ENCODE peak calls at places on chromosomes 4 and X, in five cellular contexts. One of them, this sample, is unnamed.

GRCh38 chrX:122943918-122944317 is 240.2 kb upstream of the GRIA3 start:
- DNase-seq in stimulated activated CD4-positive, alpha-beta T cell treated with anti-CD3 and anti-CD28 coated beads, Interleukin-4, amount 100 ng/mL, for 48 hours: no peak
- DNase-seq in brain microvascular endothelial cell: peak
- DNase-seq in ACHN: no peak
- DNase-seq in B cell: no peak
- DNase-seq in this sample: peak

GRCh38 chr4:94516067-94516466 is 64.3 kb downstream of the PDLIM5 start:
- DNase-seq in stimulated activated CD4-positive, alpha-beta T cell treated with anti-CD3 and anti-CD28 coated beads, Interleukin-4, amount 100 ng/mL, for 48 hours: no peak
- DNase-seq in brain microvascular endothelial cell: peak
- DNase-seq in ACHN: no peak
- DNase-seq in B cell: no peak
- DNase-seq in this sample: peak

GRCh38 chr4:139825523-139826014 is 159.9 kb downstream of the MGST2 start:
- DNase-seq in stimulated activated CD4-positive, alpha-beta T cell treated with anti-CD3 and anti-CD28 coated beads, Interleukin-4, amount 100 ng/mL, for 48 hours: no peak
- DNase-seq in brain microvascular endothelial cell: no peak
- DNase-seq in ACHN: no peak
- DNase-seq in B cell: no peak
- DNase-seq in this sample: no peak

GRCh38 chr4:140617494-140618060 is 48.8 kb upstream of the UCP1 start:
- DNase-seq in stimulated activated CD4-positive, alpha-beta T cell treated with anti-CD3 and anti-CD28 coated beads, Interleukin-4, amount 100 ng/mL, for 48 hours: no peak
- DNase-seq in brain microvascular endothelial cell: no peak
- DNase-seq in ACHN: no peak
- DNase-seq in B cell: no peak
- DNase-seq in this sample: no peak

GRCh38 chr4:48025005-48025404 is 8.4 kb downstream of the NIPAL1 start:
- DNase-seq in stimulated activated CD4-positive, alpha-beta T cell treated with anti-CD3 and anti-CD28 coated beads, Interleukin-4, amount 100 ng/mL, for 48 hours: no peak
- DNase-seq in brain microvascular endothelial cell: peak
- DNase-seq in ACHN: no peak
- DNase-seq in B cell: no peak
- DNase-seq in this sample: peak

GRCh38 chr4:48462363-48462762 is 20.8 kb upstream of the SLC10A4 start:
- DNase-seq in stimulated activated CD4-positive, alpha-beta T cell treated with anti-CD3 and anti-CD28 coated beads, Interleukin-4, amount 100 ng/mL, for 48 hours: no peak
- DNase-seq in brain microvascular endothelial cell: no peak
- DNase-seq in ACHN: no peak
- DNase-seq in B cell: no peak
- DNase-seq in this sample: no peak

GRCh38 chr4:56696056-56696455 is 15.0 kb upstream of the HOPX start:
- DNase-seq in stimulated activated CD4-positive, alpha-beta T cell treated with anti-CD3 and anti-CD28 coated beads, Interleukin-4, amount 100 ng/mL, for 48 hours: no peak
- DNase-seq in brain microvascular endothelial cell: no peak
- DNase-seq in ACHN: no peak
- DNase-seq in B cell: no peak
- DNase-seq in this sample: peak

GRCh38 chr4:83846193-83846830 is 310.4 kb downstream of the GPAT3 start:
- DNase-seq in stimulated activated CD4-positive, alpha-beta T cell treated with anti-CD3 and anti-CD28 coated beads, Interleukin-4, amount 100 ng/mL, for 48 hours: no peak
- DNase-seq in brain microvascular endothelial cell: no peak
- DNase-seq in ACHN: no peak
- DNase-seq in B cell: no peak
- DNase-seq in this sample: no peak

GRCh38 chr4:36290641-36291040 is 9.2 kb downstream of the DTHD1 start:
- DNase-seq in stimulated activated CD4-positive, alpha-beta T cell treated with anti-CD3 and anti-CD28 coated beads, Interleukin-4, amount 100 ng/mL, for 48 hours: no peak
- DNase-seq in brain microvascular endothelial cell: no peak
- DNase-seq in ACHN: no peak
- DNase-seq in B cell: no peak
- DNase-seq in this sample: no peak

GRCh38 chr4:94408549-94409374 is 43.0 kb upstream of the PDLIM5 start:
- DNase-seq in stimulated activated CD4-positive, alpha-beta T cell treated with anti-CD3 and anti-CD28 coated beads, Interleukin-4, amount 100 ng/mL, for 48 hours: no peak
- DNase-seq in brain microvascular endothelial cell: peak
- DNase-seq in ACHN: no peak
- DNase-seq in B cell: no peak
- DNase-seq in this sample: peak

GRCh38 chr4:89259435-89260028 is 48.1 kb downstream of the GPRIN3 start:
- DNase-seq in stimulated activated CD4-positive, alpha-beta T cell treated with anti-CD3 and anti-CD28 coated beads, Interleukin-4, amount 100 ng/mL, for 48 hours: no peak
- DNase-seq in brain microvascular endothelial cell: no peak
- DNase-seq in ACHN: no peak
- DNase-seq in B cell: no peak
- DNase-seq in this sample: no peak

GRCh38 chr4:3288571-3289094 is 4.2 kb upstream of the RGS12 start:
- DNase-seq in stimulated activated CD4-positive, alpha-beta T cell treated with anti-CD3 and anti-CD28 coated beads, Interleukin-4, amount 100 ng/mL, for 48 hours: no peak
- DNase-seq in brain microvascular endothelial cell: no peak
- DNase-seq in ACHN: no peak
- DNase-seq in B cell: no peak
- DNase-seq in this sample: no peak

GRCh38 chr4:174156239-174156826 is 127.1 kb downstream of the FBXO8 start:
- DNase-seq in stimulated activated CD4-positive, alpha-beta T cell treated with anti-CD3 and anti-CD28 coated beads, Interleukin-4, amount 100 ng/mL, for 48 hours: no peak
- DNase-seq in brain microvascular endothelial cell: peak
- DNase-seq in ACHN: peak
- DNase-seq in B cell: peak
- DNase-seq in this sample: peak

GRCh38 chrX:23694606-23695005 is 27.3 kb downstream of the PRDX4 start:
- DNase-seq in stimulated activated CD4-positive, alpha-beta T cell treated with anti-CD3 and anti-CD28 coated beads, Interleukin-4, amount 100 ng/mL, for 48 hours: peak
- DNase-seq in brain microvascular endothelial cell: peak
- DNase-seq in ACHN: peak
- DNase-seq in B cell: peak
- DNase-seq in this sample: peak

GRCh38 chr4:110165382-110166285 is 32.8 kb downstream of the ELOVL6 start:
- DNase-seq in stimulated activated CD4-positive, alpha-beta T cell treated with anti-CD3 and anti-CD28 coated beads, Interleukin-4, amount 100 ng/mL, for 48 hours: peak
- DNase-seq in brain microvascular endothelial cell: peak
- DNase-seq in ACHN: peak
- DNase-seq in B cell: no peak
- DNase-seq in this sample: peak

GRCh38 chrX:72308566-72309296 is 3.0 kb upstream of the CITED1 start:
- DNase-seq in stimulated activated CD4-positive, alpha-beta T cell treated with anti-CD3 and anti-CD28 coated beads, Interleukin-4, amount 100 ng/mL, for 48 hours: no peak
- DNase-seq in brain microvascular endothelial cell: peak
- DNase-seq in ACHN: peak
- DNase-seq in B cell: peak
- DNase-seq in this sample: peak

GRCh38 chr4:111937368-111937767 is 207.9 kb upstream of the FAM241A start:
- DNase-seq in stimulated activated CD4-positive, alpha-beta T cell treated with anti-CD3 and anti-CD28 coated beads, Interleukin-4, amount 100 ng/mL, for 48 hours: no peak
- DNase-seq in brain microvascular endothelial cell: no peak
- DNase-seq in ACHN: peak
- DNase-seq in B cell: peak
- DNase-seq in this sample: peak

GRCh38 chrX:110847334-110847733 is 51.7 kb upstream of the CHRDL1 start:
- DNase-seq in stimulated activated CD4-positive, alpha-beta T cell treated with anti-CD3 and anti-CD28 coated beads, Interleukin-4, amount 100 ng/mL, for 48 hours: no peak
- DNase-seq in brain microvascular endothelial cell: peak
- DNase-seq in ACHN: peak
- DNase-seq in B cell: peak
- DNase-seq in this sample: peak

GRCh38 chr4:177386416-177386815 is 55.8 kb downstream of the AGA start:
- DNase-seq in stimulated activated CD4-positive, alpha-beta T cell treated with anti-CD3 and anti-CD28 coated beads, Interleukin-4, amount 100 ng/mL, for 48 hours: no peak
- DNase-seq in brain microvascular endothelial cell: no peak
- DNase-seq in ACHN: no peak
- DNase-seq in B cell: no peak
- DNase-seq in this sample: no peak

GRCh38 chr4:168832746-168833575 is 177.1 kb downstream of the CBR4 start:
- DNase-seq in stimulated activated CD4-positive, alpha-beta T cell treated with anti-CD3 and anti-CD28 coated beads, Interleukin-4, amount 100 ng/mL, for 48 hours: no peak
- DNase-seq in brain microvascular endothelial cell: no peak
- DNase-seq in ACHN: peak
- DNase-seq in B cell: peak
- DNase-seq in this sample: peak

GRCh38 chr4:153113061-153113837 is 91.0 kb upstream of the TRIM2 start:
- DNase-seq in stimulated activated CD4-positive, alpha-beta T cell treated with anti-CD3 and anti-CD28 coated beads, Interleukin-4, amount 100 ng/mL, for 48 hours: no peak
- DNase-seq in brain microvascular endothelial cell: peak
- DNase-seq in ACHN: peak
- DNase-seq in B cell: no peak
- DNase-seq in this sample: no peak

GRCh38 chr4:185265942-185266341 is 56.5 kb downstream of the SNX25 start:
- DNase-seq in stimulated activated CD4-positive, alpha-beta T cell treated with anti-CD3 and anti-CD28 coated beads, Interleukin-4, amount 100 ng/mL, for 48 hours: no peak
- DNase-seq in brain microvascular endothelial cell: peak
- DNase-seq in ACHN: no peak
- DNase-seq in B cell: peak
- DNase-seq in this sample: peak

GRCh38 chrX:152819271-152819670 is 11.3 kb downstream of the CETN2 start:
- DNase-seq in stimulated activated CD4-positive, alpha-beta T cell treated with anti-CD3 and anti-CD28 coated beads, Interleukin-4, amount 100 ng/mL, for 48 hours: no peak
- DNase-seq in brain microvascular endothelial cell: no peak
- DNase-seq in ACHN: no peak
- DNase-seq in B cell: no peak
- DNase-seq in this sample: peak

GRCh38 chr4:38177035-38177791 is 217.0 kb downstream of the PTTG2 start:
- DNase-seq in stimulated activated CD4-positive, alpha-beta T cell treated with anti-CD3 and anti-CD28 coated beads, Interleukin-4, amount 100 ng/mL, for 48 hours: peak
- DNase-seq in brain microvascular endothelial cell: peak
- DNase-seq in ACHN: no peak
- DNase-seq in B cell: peak
- DNase-seq in this sample: peak

This sample was measured in epithelial cell of esophagus.